ENCODE peak calls at places on chromosomes 7 and 10, in seven cellular contexts. O is astrocyte of the spinal cord, V is GM06990, B is bronchial epithelial cell, G is left ventricle myocardium inferior, Q is OCI-LY7, T is RWPE2. K is an unnamed sample.

GRCh38 chr10:472241-472910 is 217.1 kb downstream of the DIP2C start:
- DNase-seq in O (no peak), T (no peak), G (no peak), Q (no peak), B (no peak), V (no peak), K (no peak)

GRCh38 chr10:70660722-70661121 is 11.6 kb upstream of the ADAMTS14 start:
- DNase-seq in O (no peak), T (no peak), V (no peak), G (no peak), B (no peak), Q (no peak), K (no peak)

GRCh38 chr10:30510184-30510931 is 76.4 kb downstream of the MAP3K8 start:
- DNase-seq in V (peak), G (no peak), T (no peak), B (peak), Q (no peak), O (peak), K (no peak)

GRCh38 chr10:57168703-57169240 is 807.7 kb upstream of the ZWINT start:
- DNase-seq in Q (no peak), B (no peak), T (no peak), V (no peak), G (no peak), O (no peak), K (no peak)

GRCh38 chr10:75648186-75648761 is 216.8 kb downstream of the LRMDA start:
- DNase-seq in Q (no peak), V (no peak), O (no peak), G (no peak), T (no peak), B (no peak), K (no peak)

GRCh38 chr10:103466734-103467133 is 8.0 kb upstream of the CALHM1 start:
- DNase-seq in Q (no peak), T (no peak), V (no peak), B (no peak), G (no peak), O (no peak), K (no peak)

GRCh38 chr10:101682172-101682825 is 12.7 kb downstream of the FBXW4 start:
- DNase-seq in O (peak), T (no peak), B (no peak), Q (peak), G (no peak), V (no peak), K (no peak)

GRCh38 chr7:369981-370621 is 80.1 kb downstream of the FOXL3 start:
- DNase-seq in V (no peak), T (peak), Q (no peak), G (peak), O (no peak), B (peak), K (no peak)

GRCh38 chr10:63769367-63769766 is 248.2 kb downstream of the REEP3 start:
- DNase-seq in O (no peak), B (no peak), G (no peak), V (no peak), Q (no peak), T (no peak), K (no peak)

GRCh38 chr10:70992436-70992835 is 104.1 kb upstream of the PCBD1 start:
- DNase-seq in Q (no peak), G (no peak), T (peak), V (no peak), O (no peak), B (no peak), K (no peak)

GRCh38 chr7:103762907-103763306 is 226.6 kb downstream of the RELN start:
- DNase-seq in V (no peak), Q (no peak), O (no peak), B (no peak), T (no peak), G (no peak), K (no peak)

GRCh38 chr10:116775488-116776400 is 33.4 kb upstream of the HSPA12A start:
- DNase-seq in O (no peak), B (no peak), Q (no peak), G (no peak), T (no peak), V (no peak), K (no peak)

GRCh38 chr10:28970231-28970630 is 292.9 kb downstream of the BAMBI start:
- DNase-seq in G (no peak), Q (no peak), V (no peak), B (no peak), T (no peak), O (peak), K (no peak)

GRCh38 chr10:77840636-77841035 is 85.9 kb downstream of the DLG5 start:
- DNase-seq in T (no peak), V (no peak), Q (no peak), G (no peak), B (no peak), O (no peak), K (no peak)

GRCh38 chr7:82156168-82156567 is 287.4 kb downstream of the CACNA2D1 start:
- DNase-seq in T (no peak), V (no peak), O (no peak), G (no peak), Q (no peak), B (no peak), K (no peak)

GRCh38 chr10:81013771-81014170 is 476.1 kb downstream of the SH2D4B start:
- DNase-seq in T (no peak), G (no peak), Q (no peak), B (no peak), V (no peak), O (no peak), K (no peak)

GRCh38 chr10:32239770-32240169 is 107.2 kb downstream of the EPC1 start:
- DNase-seq in Q (no peak), G (no peak), O (peak), V (no peak), T (no peak), B (peak), K (peak)

GRCh38 chr7:99380032-99380822 is 5.7 kb downstream of the ARPC1B start:
- DNase-seq in B (no peak), G (no peak), V (peak), O (peak), T (no peak), Q (peak), K (no peak)

GRCh38 chr10:4767033-4767814 is 58.8 kb upstream of the AKR1E2 start:
- DNase-seq in T (no peak), B (peak), Q (peak), V (no peak), G (no peak), O (peak), K (no peak)

GRCh38 chr7:22594020-22594419 is 94.0 kb upstream of the STEAP1B start:
- DNase-seq in G (no peak), B (peak), V (no peak), O (no peak), Q (no peak), T (no peak), K (no peak)

GRCh38 chr10:109931153-109931552 is 7.8 kb upstream of the XPNPEP1 start:
- DNase-seq in V (no peak), G (no peak), B (no peak), O (no peak), T (no peak), Q (no peak), K (no peak)

GRCh38 chr7:76074972-76075370 is 27.1 kb downstream of the MDH2 start:
- DNase-seq in T (no peak), O (no peak), B (peak), G (no peak), V (no peak), Q (no peak), K (no peak)

GRCh38 chr10:69139961-69140360 is 16.0 kb downstream of the VPS26A start:
- DNase-seq in O (no peak), Q (no peak), G (no peak), T (no peak), V (no peak), B (no peak), K (no peak)

GRCh38 chr7:117127585-117128168 is 174.4 kb downstream of the ST7 start:
- DNase-seq in Q (peak), V (no peak), O (peak), B (peak), G (peak), T (no peak), K (peak)

GRCh38 chr7:112484671-112485097 is 3.9 kb downstream of the LSMEM1 start:
- DNase-seq in O (peak), V (no peak), T (no peak), Q (no peak), B (no peak), G (peak), K (peak)

GRCh38 chr7:35714862-35715261 is 19.9 kb upstream of the HERPUD2 start:
- DNase-seq in V (no peak), T (no peak), O (no peak), B (no peak), Q (peak), G (no peak), K (no peak)

GRCh38 chr7:149874644-149875028 is 867 bp downstream of the ATP6V0E2 start:
- DNase-seq in O (no peak), G (no peak), B (no peak), T (no peak), Q (no peak), V (no peak), K (no peak)

GRCh38 chr10:84135836-84136235 is 3.5 kb upstream of the GHITM start:
- DNase-seq in G (no peak), V (no peak), Q (no peak), O (no peak), B (no peak), T (no peak), K (no peak)

GRCh38 chr10:17847586-17848296 is 38.6 kb downstream of the MRC1 start:
- DNase-seq in B (peak), G (no peak), V (no peak), T (no peak), O (peak), Q (peak), K (no peak)

GRCh38 chr10:122373713-122374112 is 795 bp upstream of the PLEKHA1 start:
- DNase-seq in G (no peak), B (peak), T (no peak), V (no peak), O (peak), Q (no peak), K (no peak)

GRCh38 chr10:125882596-125882995 is 1.5 kb upstream of the DHX32 start:
- DNase-seq in B (no peak), Q (no peak), V (no peak), G (no peak), T (no peak), O (peak), K (no peak)

GRCh38 chr7:99648843-99649242 is 31.0 kb downstream of the CYP3A5 start:
- DNase-seq in B (no peak), O (no peak), V (no peak), T (no peak), G (no peak), Q (no peak), K (no peak)

GRCh38 chr10:73131295-73131694 is 21.0 kb downstream of the NUDT13 start:
- DNase-seq in G (no peak), Q (no peak), V (no peak), B (peak), O (no peak), T (no peak), K (no peak)

GRCh38 chr10:124648131-124648475 is 96.1 kb downstream of the FAM53B start:
- DNase-seq in Q (no peak), G (no peak), V (no peak), B (no peak), T (no peak), O (no peak), K (no peak)

GRCh38 chr10:124649209-124649608 is 95.0 kb downstream of the FAM53B start:
- DNase-seq in O (no peak), Q (no peak), T (no peak), V (no peak), B (peak), G (peak), K (no peak)

GRCh38 chr10:124648738-124649137 is 95.4 kb downstream of the FAM53B start:
- DNase-seq in G (peak), T (no peak), B (peak), V (no peak), O (peak), Q (no peak), K (no peak)

GRCh38 chr10:124646483-124647352 is 97.5 kb downstream of the FAM53B start:
- DNase-seq in V (no peak), T (no peak), G (peak), B (peak), O (peak), Q (no peak), K (peak)

GRCh38 chr10:124647421-124648130 is 96.6 kb downstream of the FAM53B start:
- DNase-seq in G (peak), Q (peak), B (peak), T (no peak), O (no peak), V (peak), K (no peak)
- TF ChIP-seq CTCF in G (peak), Q (peak), B (peak), T (no peak), O (peak), V (peak), K (peak)

GRCh38 chr7:131190581-131190980 is 137.1 kb upstream of the MKLN1 start:
- DNase-seq in V (no peak), T (no peak), B (no peak), G (no peak), Q (no peak), O (no peak), K (no peak)

GRCh38 chr7:131188367-131189339 is 139.0 kb upstream of the MKLN1 start:
- DNase-seq in T (peak), B (peak), O (peak), G (no peak), V (peak), Q (no peak), K (peak)

GRCh38 chr7:131190146-131190545 is 137.5 kb upstream of the MKLN1 start:
- DNase-seq in B (no peak), G (no peak), V (no peak), Q (no peak), T (no peak), O (peak), K (no peak)

GRCh38 chr7:131186816-131187215 is 140.9 kb upstream of the MKLN1 start:
- DNase-seq in V (no peak), G (no peak), O (no peak), T (no peak), B (no peak), Q (no peak), K (no peak)

DNA sequence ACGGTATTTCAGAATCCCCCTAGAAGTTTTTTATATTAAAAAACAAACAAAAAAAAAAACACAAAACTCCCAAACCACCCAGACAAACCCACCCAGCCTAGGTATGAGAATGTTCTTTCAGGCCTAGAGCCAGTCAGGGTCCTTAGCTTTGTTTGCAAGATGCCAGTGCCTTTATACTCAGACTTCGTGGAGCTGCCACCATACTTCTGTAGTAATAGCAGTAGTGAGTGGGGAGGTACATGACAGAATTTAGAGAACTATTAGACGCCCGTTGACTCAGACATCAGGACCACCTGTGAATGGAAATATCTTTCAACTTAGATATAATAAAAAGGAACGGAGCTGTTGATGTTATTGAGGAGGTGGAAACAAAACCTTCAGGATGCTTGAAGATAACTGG is 138.2 kb upstream of the MKLN1 start:
- DNase-seq in O (no peak), G (no peak), Q (no peak), B (no peak), V (no peak), T (no peak), K (no peak)
- H3K4me3 ChIP-seq in O (no peak), G (no peak), Q (no peak), B (no peak), V (no peak), T (no peak), K (no peak)

GRCh38 chr7:34596887-34597286 is 61.1 kb upstream of the NPSR1 start:
- DNase-seq in V (no peak), Q (no peak), G (no peak), B (peak), T (no peak), O (no peak), K (no peak)
- TF ChIP-seq CTCF in V (peak), Q (peak), G (peak), B (peak), T (peak), O (peak), K (peak)

GRCh38 chr7:65233409-65234034 is 140.1 kb upstream of the ZNF92 start:
- DNase-seq in Q (no peak), V (no peak), T (no peak), B (peak), O (no peak), G (no peak), K (no peak)
- H3K4me3 ChIP-seq in Q (no peak), V (no peak), T (no peak), B (no peak), O (no peak), G (no peak), K (no peak)